ENCODE peak calls at places on chromosomes 3 and 15, in five cellular contexts. N is Caco-2, P is ovary, I is stomach, C is thoracic aorta. A is an unnamed sample.

GRCh38 chr3:122982202-122983185 is 45.1 kb downstream of the SEMA5B start:
- DNase-seq in I (no peak), P (no peak), N (peak; percentile 50), C (no peak), A (no peak)

GRCh38 chr3:100590114-100590839 is 19.1 kb upstream of the ADGRG7 start:
- DNase-seq in I (peak; percentile 61), C (no peak), N (peak; percentile 48), P (peak; percentile 51), A (peak; percentile 54)

GRCh38 chr3:112446343-112446742 is 52.9 kb downstream of the BTLA start:
- DNase-seq in N (no peak), I (no peak), P (no peak), C (no peak), A (no peak)

GRCh38 chr15:29064290-29064689 is 178.5 kb downstream of the APBA2 start:
- DNase-seq in P (no peak), C (no peak), N (no peak), I (no peak), A (no peak)

GRCh38 chr15:55742927-55743614 is at the start of gene PRTG:
- DNase-seq in N (peak; percentile 91), P (peak; percentile 81), I (peak; percentile 65), C (peak; percentile 22), A (no peak)

GRCh38 chr3:173789530-173789929 is 392.0 kb downstream of the NLGN1 start:
- DNase-seq in N (no peak), C (no peak), I (no peak), P (no peak), A (no peak)

GRCh38 chr15:48865387-48866079 is 12.4 kb upstream of the EID1 start:
- DNase-seq in N (no peak), P (no peak), I (no peak), C (no peak), A (peak; percentile 41)

GRCh38 chr3:179093807-179094206 is 22.2 kb upstream of the ZMAT3 start:
- DNase-seq in I (no peak), P (no peak), C (no peak), N (no peak), A (no peak)

GRCh38 chr15:24269923-24270322 is 405.7 kb upstream of the NPAP1 start:
- DNase-seq in I (no peak), P (no peak), N (no peak), C (no peak), A (no peak)

GRCh38 chr3:173275740-173276139 is 121.8 kb upstream of the NLGN1 start:
- DNase-seq in C (no peak), I (no peak), N (no peak), P (no peak), A (no peak)

GRCh38 chr15:89104172-89104564 is 15.9 kb downstream of the ABHD2 start:
- DNase-seq in I (no peak), N (no peak), P (no peak), C (no peak), A (no peak)

GRCh38 chr15:46260937-46261336 is 626.1 kb downstream of the SQOR start:
- DNase-seq in P (no peak), C (no peak), N (no peak), I (no peak), A (no peak)

GRCh38 chr15:52392008-52392687 is 96.5 kb upstream of the MYO5C start:
- DNase-seq in N (no peak), C (no peak), P (no peak), I (no peak), A (no peak)

GRCh38 chr3:52200981-52201679 is 3.2 kb downstream of the ALAS1 start:
- DNase-seq in N (no peak), I (no peak), P (no peak), C (no peak), A (no peak)

GRCh38 chr3:47324278-47324865 is 41.6 kb downstream of the KLHL18 start:
- DNase-seq in I (peak; percentile 52), P (peak; percentile 66), N (peak; percentile 72), C (no peak), A (peak; percentile 65)

GRCh38 chr3:114886945-114887344 is 260.1 kb downstream of the ZBTB20 start:
- DNase-seq in P (no peak), N (no peak), I (no peak), C (no peak), A (no peak)

GRCh38 chr15:90665288-90666134 is 51.6 kb upstream of the BLM start:
- DNase-seq in I (peak; percentile 48), P (peak; percentile 74), C (no peak), N (peak; percentile 71), A (no peak)

GRCh38 chr3:132872711-132873110 is 150.5 kb upstream of the NPHP3 start:
- DNase-seq in P (no peak), N (no peak), I (no peak), C (no peak), A (no peak)

GRCh38 chr3:10447527-10448260 is 57.7 kb downstream of the ATP2B2 start:
- DNase-seq in N (no peak), P (no peak), I (no peak), C (no peak), A (no peak)

GRCh38 chr15:73650387-73651126 is 17.4 kb upstream of the NPTN start:
- DNase-seq in N (no peak), P (no peak), C (no peak), I (no peak), A (no peak)

GRCh38 chr15:68995754-68996141 is 18.7 kb upstream of the NOX5 start:
- DNase-seq in N (no peak), I (no peak), P (no peak), C (no peak), A (no peak)

GRCh38 chr3:29609007-29609805 is 328.3 kb downstream of the RBMS3 start:
- DNase-seq in N (no peak), P (no peak), C (no peak), I (no peak), A (no peak)

GRCh38 chr15:80801891-80802680 is 22.9 kb downstream of the CEMIP start:
- DNase-seq in C (no peak), I (no peak), N (no peak), P (no peak), A (no peak)

GRCh38 chr3:110016235-110016634 is 678.9 kb upstream of the DPPA4 start:
- DNase-seq in P (no peak), C (no peak), N (no peak), I (no peak), A (no peak)

GRCh38 chr15:60975951-60976350 is 253.2 kb downstream of the RORA start:
- DNase-seq in C (no peak), P (no peak), N (no peak), I (no peak), A (no peak)

GRCh38 chr15:72345280-72345679 is 25.3 kb upstream of the CELF6 start:
- DNase-seq in C (no peak), N (no peak), I (no peak), P (no peak), A (no peak)

GRCh38 chr15:77688270-77689058 is 55.8 kb upstream of the LINGO1 start:
- DNase-seq in P (no peak), N (no peak), I (no peak), C (no peak), A (no peak)

GRCh38 chr3:71372911-71373637 is 210.5 kb downstream of the FOXP1 start:
- DNase-seq in N (no peak), C (no peak), P (no peak), I (no peak), A (no peak)

GRCh38 chr3:24450142-24450932 is 44.3 kb downstream of the THRB start:
- DNase-seq in N (no peak), C (no peak), P (no peak), I (no peak), A (no peak)

GRCh38 chr3:141302364-141303141 is 65.8 kb upstream of the ZBTB38 start:
- DNase-seq in N (no peak), I (no peak), C (no peak), P (no peak), A (no peak)

GRCh38 chr3:177441281-177441812 is 244.1 kb upstream of the TBL1XR1 start:
- DNase-seq in C (no peak), P (no peak), N (no peak), I (no peak), A (no peak)

GRCh38 chr3:177446160-177446559 is 248.9 kb upstream of the TBL1XR1 start:
- DNase-seq in C (no peak), I (no peak), N (no peak), P (no peak), A (no peak)

GRCh38 chr3:177441813-177442646 is 244.7 kb upstream of the TBL1XR1 start:
- DNase-seq in P (no peak), N (no peak), C (no peak), I (no peak), A (no peak)

GRCh38 chr3:177445591-177445990 is 248.3 kb upstream of the TBL1XR1 start:
- DNase-seq in C (no peak), N (no peak), P (no peak), I (no peak), A (no peak)

GRCh38 chr3:177443469-177443868 is 246.2 kb upstream of the TBL1XR1 start:
- DNase-seq in P (no peak), I (no peak), N (no peak), C (no peak), A (no peak)
- H3K4me3 ChIP-seq in P (no peak overlapping the region), I (no peak overlapping the region), N (no peak overlapping the region), C (no peak overlapping the region), A (no peak overlapping the region)

DNA sequence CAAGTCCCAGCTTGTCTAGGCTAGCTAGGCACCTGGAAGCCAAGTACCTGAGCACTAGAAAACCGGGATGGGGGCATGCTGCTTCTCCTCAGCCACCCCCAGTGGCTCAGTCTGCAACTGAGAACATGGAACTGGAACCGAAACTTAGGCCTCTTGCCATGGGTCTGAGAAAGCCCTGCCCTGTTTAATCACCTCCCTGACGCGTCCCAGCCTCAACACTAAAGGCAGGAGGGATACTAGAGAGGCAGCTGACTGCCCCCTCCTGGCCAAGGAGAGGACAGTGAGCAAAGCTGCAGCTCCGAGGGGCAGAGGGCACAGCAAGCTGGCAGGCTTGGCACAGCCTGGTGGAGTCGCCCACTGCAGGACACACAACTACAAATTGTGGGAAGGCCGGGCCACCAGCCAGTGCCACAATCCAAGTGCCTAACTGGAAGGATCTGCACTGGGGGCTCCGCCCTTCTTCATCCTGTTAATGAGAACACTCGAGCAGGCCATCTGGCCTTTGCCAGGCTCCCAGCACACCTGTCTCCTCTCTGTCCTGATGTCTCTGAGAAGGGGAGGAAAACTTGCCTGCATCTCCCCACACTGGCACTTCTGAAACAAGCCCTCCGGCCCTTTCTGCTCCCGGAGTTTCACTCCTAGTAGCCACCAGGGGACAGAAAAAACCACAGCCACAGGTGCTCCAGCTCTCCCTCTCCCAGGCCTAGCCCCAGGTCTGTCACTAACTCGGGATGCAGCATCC is 53.7 kb downstream of the BDH1 start:
- DNase-seq in P (no peak), N (no peak), I (peak; percentile 63), C (no peak), A (no peak)
- H3K4me3 ChIP-seq in P (no peak overlapping the region), N (no peak overlapping the region), I (no peak overlapping the region), C (no peak overlapping the region), A (no peak overlapping the region)

DNA sequence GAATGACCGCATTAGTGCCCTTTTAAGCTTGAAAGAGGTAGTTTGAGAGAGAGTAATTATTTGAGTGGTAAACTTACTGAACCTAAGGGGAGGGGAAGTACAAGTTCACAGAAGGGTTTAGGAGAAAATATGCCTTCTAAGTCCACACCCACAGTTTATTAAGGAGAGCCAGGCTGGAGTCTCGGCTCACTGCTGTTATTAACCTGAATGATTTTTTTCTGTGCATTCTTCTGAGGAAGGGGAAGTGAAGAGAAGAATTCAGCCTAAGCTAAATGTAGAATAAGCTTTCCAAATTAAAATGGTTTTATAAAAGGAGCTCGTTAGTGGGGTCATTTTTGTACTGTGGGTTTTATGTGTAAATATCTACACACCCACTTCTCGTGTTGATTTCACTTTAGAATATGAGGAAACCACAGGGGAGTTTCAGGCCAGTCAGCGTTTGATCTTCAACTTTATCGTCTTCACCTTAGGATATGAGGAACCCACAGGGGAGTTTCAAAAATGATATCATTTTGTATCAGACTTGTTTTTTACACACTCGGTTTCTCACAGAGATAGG is 1.5 kb downstream of the WHAMM start:
- DNase-seq in N (no peak), P (no peak), C (no peak), I (no peak), A (no peak)
- H3K4me3 ChIP-seq in N (peak overlapping the region; percentile 87), P (peak overlapping the region; percentile 82), C (peak overlapping the region; percentile 98), I (peak overlapping the region; percentile 96), A (peak overlapping the region; percentile 75)

GRCh38 chr15:58865420-58865880 is 68.0 kb downstream of the SLTM start:
- DNase-seq in N (no peak), C (no peak), I (no peak), P (peak; percentile 37), A (no peak)
- H3K4me3 ChIP-seq in N (no peak overlapping the region), C (peak overlapping the region; percentile 64), I (peak overlapping the region; percentile 39), P (peak overlapping the region; percentile 44), A (no peak overlapping the region)